ENCODE peak calls at places on chromosomes 5 and 9, in six cellular contexts. O, A, Q, D, X and W are unnamed samples.

GRCh38 chr5:58188287-58188651 is 271.6 kb downstream of the PLK2 start:
- DNase-seq in O (no peak), A (no peak), Q (peak), D (peak), X (peak), W (peak)

GRCh38 chr5:124614836-124615235 is 131.6 kb downstream of the ZNF608 start:
- DNase-seq in O (no peak), A (no peak), Q (no peak), D (no peak), X (no peak), W (no peak)

GRCh38 chr5:178496219-178496618 is 94.0 kb downstream of the COL23A1 start:
- DNase-seq in O (no peak), A (no peak), Q (no peak), D (no peak), X (no peak), W (no peak)

GRCh38 chr5:107570805-107571531 is 99.8 kb downstream of the EFNA5 start:
- DNase-seq in O (peak), A (no peak), Q (no peak), D (no peak), X (peak), W (no peak)

GRCh38 chr5:177403194-177403825 is 2.8 kb upstream of the PFN3 start:
- DNase-seq in O (peak), A (peak), Q (no peak), D (no peak), X (peak), W (peak)

GRCh38 chr5:147949711-147950573 is 43.6 kb upstream of the C5orf46 start:
- DNase-seq in O (no peak), A (no peak), Q (no peak), D (peak), X (peak), W (peak)

GRCh38 chr9:84277646-84278045 is 62.9 kb downstream of the SLC28A3 start:
- DNase-seq in O (no peak), A (no peak), Q (no peak), D (no peak), X (no peak), W (no peak)

GRCh38 chr9:122056484-122056883 is 36.6 kb downstream of the TTLL11 start:
- DNase-seq in O (no peak), A (no peak), Q (no peak), D (no peak), X (peak), W (no peak)

GRCh38 chr5:40223884-40224402 is 455.8 kb upstream of the PTGER4 start:
- DNase-seq in O (peak), A (no peak), Q (peak), D (peak), X (no peak), W (peak)

GRCh38 chr5:10220253-10220652 is 29.4 kb downstream of the ATPSCKMT start:
- DNase-seq in O (no peak), A (no peak), Q (no peak), D (no peak), X (no peak), W (peak)

GRCh38 chr9:99560561-99560960 is 261.1 kb upstream of the NR4A3 start:
- DNase-seq in O (no peak), A (no peak), Q (no peak), D (no peak), X (no peak), W (no peak)

GRCh38 chr9:13278368-13279246 is 885 bp downstream of the MPDZ start:
- DNase-seq in O (no peak), A (peak), Q (no peak), D (peak), X (peak), W (peak)

GRCh38 chr9:109940536-109940935 is 160.5 kb downstream of the PALM2AKAP2 start:
- DNase-seq in O (no peak), A (no peak), Q (no peak), D (no peak), X (no peak), W (no peak)

GRCh38 chr5:45568813-45569212 is 127.4 kb downstream of the HCN1 start:
- DNase-seq in O (no peak), A (no peak), Q (no peak), D (no peak), X (no peak), W (no peak)

GRCh38 chr9:78609471-78609870 is 312.5 kb downstream of the PSAT1 start:
- DNase-seq in O (no peak), A (no peak), Q (no peak), D (no peak), X (no peak), W (no peak)

GRCh38 chr9:708556-709432 is 132.7 kb upstream of the DMRT1 start:
- DNase-seq in O (no peak), A (no peak), Q (no peak), D (no peak), X (no peak), W (no peak)

GRCh38 chr5:137735531-137736284 is at the start of gene KLHL3:
- DNase-seq in O (peak), A (no peak), Q (no peak), D (peak), X (peak), W (peak)

GRCh38 chr5:111223086-111223789 is 946 bp upstream of the CAMK4 start:
- DNase-seq in O (no peak), A (no peak), Q (no peak), D (no peak), X (no peak), W (peak)

GRCh38 chr5:40734986-40735385 is 20.8 kb downstream of the TTC33 start:
- DNase-seq in O (no peak), A (no peak), Q (no peak), D (no peak), X (no peak), W (peak)

GRCh38 chr9:37966443-37967271 is 62.7 kb upstream of the SLC25A51 start:
- DNase-seq in O (no peak), A (peak), Q (no peak), D (no peak), X (peak), W (no peak)

GRCh38 chr5:113140837-113141661 is 164.5 kb downstream of the DCP2 start:
- DNase-seq in O (no peak), A (no peak), Q (peak), D (peak), X (no peak), W (peak)

GRCh38 chr5:3377176-3377575 is 218.5 kb upstream of the IRX1 start:
- DNase-seq in O (no peak), A (no peak), Q (no peak), D (no peak), X (no peak), W (no peak)

GRCh38 chr5:108251350-108251749 is 130.5 kb downstream of the FBXL17 start:
- DNase-seq in O (no peak), A (no peak), Q (no peak), D (no peak), X (no peak), W (no peak)

GRCh38 chr5:90767710-90768109 is 209.1 kb downstream of the ADGRV1 start:
- DNase-seq in O (no peak), A (no peak), Q (no peak), D (no peak), X (no peak), W (no peak)

GRCh38 chr5:138978085-138978484 is 103.0 kb upstream of the LRRTM2 start:
- DNase-seq in O (no peak), A (no peak), Q (no peak), D (no peak), X (peak), W (peak)

GRCh38 chr5:36177715-36178556 is 26.0 kb downstream of the SKP2 start:
- DNase-seq in O (no peak), A (no peak), Q (peak), D (peak), X (peak), W (peak)

GRCh38 chr5:165574140-165574539 is 2068.7 kb downstream of the MAT2B start:
- DNase-seq in O (no peak), A (no peak), Q (no peak), D (no peak), X (no peak), W (no peak)